ENCODE peak calls at places on chromosomes 7 and 10, in five cellular contexts. H is ovary, K is Peyer's patch, Z is esophagus squamous epithelium, B is body of pancreas. Q is an unnamed sample.

GRCh38 chr10:93062499-93063216 is 2.1 kb downstream of the CYP26C1 start:
- DNase-seq in K (no peak), B (no peak), H (no peak), Z (no peak), Q (no peak)

GRCh38 chr10:97876387-97876786 is 26.7 kb downstream of the GOLGA7B start:
- DNase-seq in Z (no peak), B (no peak), H (no peak), K (no peak), Q (no peak)

GRCh38 chr7:101173752-101174244 is 6.3 kb downstream of the NAT16 start:
- DNase-seq in K (peak; percentile 70), Z (no peak), B (no peak), H (no peak), Q (peak; percentile 88)

GRCh38 chr7:21028186-21028989 is 241.7 kb upstream of the SP8 start:
- DNase-seq in K (no peak), Z (no peak), H (no peak), B (no peak), Q (no peak)

GRCh38 chr7:102451371-102452054 is 13.2 kb downstream of the ALKBH4 start:
- DNase-seq in Z (no peak), K (no peak), H (no peak), B (no peak), Q (no peak)

GRCh38 chr10:76337641-76338040 is 906.2 kb downstream of the LRMDA start:
- DNase-seq in Z (no peak), H (no peak), B (no peak), K (no peak), Q (no peak)

GRCh38 chr7:75688200-75689136 is 50.3 kb downstream of the HIP1 start:
- DNase-seq in H (peak; percentile 30), K (peak; percentile 48), Z (no peak), B (peak; percentile 14), Q (peak; percentile 60)

GRCh38 chr7:135708041-135708440 is 19.9 kb downstream of the SLC13A4 start:
- DNase-seq in K (no peak), H (no peak), B (no peak), Z (no peak), Q (no peak)

GRCh38 chr7:1846331-1847065 is 176.4 kb downstream of the ELFN1 start:
- DNase-seq in Z (no peak), H (no peak), K (no peak), B (no peak), Q (no peak)

GRCh38 chr7:139106959-139107358 is 2.6 kb downstream of the ZC3HAV1 start:
- DNase-seq in Z (no peak), H (no peak), K (no peak), B (no peak), Q (no peak)

GRCh38 chr7:40884226-40884625 is 749.4 kb downstream of the SUGCT start:
- DNase-seq in Z (no peak), K (no peak), B (no peak), H (no peak), Q (no peak)

GRCh38 chr7:3924277-3924676 is 623.2 kb downstream of the SDK1 start:
- DNase-seq in Z (no peak), K (no peak), B (no peak), H (no peak), Q (no peak)

GRCh38 chr7:135930565-135931423 is 46.4 kb downstream of the MTPN start:
- DNase-seq in B (no peak), K (no peak), Z (no peak), H (no peak), Q (no peak)

GRCh38 chr10:20858292-20859124 is 38.6 kb downstream of the NEBL start:
- DNase-seq in K (no peak), Z (no peak), H (no peak), B (no peak), Q (peak; percentile 2)

GRCh38 chr7:81462672-81463071 is 307.2 kb downstream of the HGF start:
- DNase-seq in H (no peak), Z (no peak), K (no peak), B (no peak), Q (no peak)

GRCh38 chr7:134741901-134742635 is 37.4 kb upstream of the CALD1 start:
- DNase-seq in K (no peak), Z (no peak), H (peak; percentile 23), B (no peak), Q (no peak)

GRCh38 chr10:7391748-7392147 is 19.1 kb downstream of the SFMBT2 start:
- DNase-seq in K (no peak), H (no peak), Z (no peak), B (no peak), Q (no peak)

GRCh38 chr10:48572414-48572813 is 32.5 kb downstream of the ARHGAP22 start:
- DNase-seq in K (no peak), H (no peak), B (no peak), Z (no peak), Q (no peak)

GRCh38 chr10:117663750-117664149 is 121.2 kb downstream of the EMX2 start:
- DNase-seq in K (no peak), Z (no peak), H (no peak), B (peak; percentile 17), Q (peak; percentile 57)

GRCh38 chr7:156768698-156769472 is 124.1 kb downstream of the LMBR1 start:
- DNase-seq in Z (no peak), B (no peak), K (no peak), H (no peak), Q (no peak)

GRCh38 chr7:142804715-142805114 is 33.9 kb downstream of the PRSS2 start:
- DNase-seq in Z (no peak), H (no peak), K (no peak), B (no peak), Q (no peak)

GRCh38 chr7:150978136-150978789 is at the start of gene KCNH2:
- DNase-seq in H (peak; percentile 70), Z (no peak), B (no peak), K (no peak), Q (no peak)

GRCh38 chr10:62959553-62959952 is 143.4 kb upstream of the EGR2 start:
- DNase-seq in Z (no peak), K (no peak), H (no peak), B (no peak), Q (no peak)

GRCh38 chr10:91700788-91701444 is 68.0 kb upstream of the PPP1R3C start:
- DNase-seq in Z (no peak), H (no peak), B (no peak), K (no peak), Q (no peak)

GRCh38 chr10:46077141-46077554 is 31.1 kb upstream of the MSMB start:
- DNase-seq in Z (no peak), B (no peak), K (no peak), H (no peak), Q (no peak)

GRCh38 chr7:33842141-33842540 is 63.2 kb upstream of the BMPER start:
- DNase-seq in Z (no peak), K (no peak), H (no peak), B (no peak), Q (no peak)

GRCh38 chr7:33841658-33842057 is 63.7 kb upstream of the BMPER start:
- DNase-seq in H (peak; percentile 25), B (no peak), Z (no peak), K (peak; percentile 47), Q (no peak)

GRCh38 chr7:33836797-33837355 is 68.5 kb upstream of the BMPER start:
- DNase-seq in H (no peak), Z (no peak), B (no peak), K (no peak), Q (no peak)

GRCh38 chr7:33837356-33837851 is 67.9 kb upstream of the BMPER start:
- DNase-seq in B (no peak), Z (no peak), H (no peak), K (no peak), Q (no peak)

DNA sequence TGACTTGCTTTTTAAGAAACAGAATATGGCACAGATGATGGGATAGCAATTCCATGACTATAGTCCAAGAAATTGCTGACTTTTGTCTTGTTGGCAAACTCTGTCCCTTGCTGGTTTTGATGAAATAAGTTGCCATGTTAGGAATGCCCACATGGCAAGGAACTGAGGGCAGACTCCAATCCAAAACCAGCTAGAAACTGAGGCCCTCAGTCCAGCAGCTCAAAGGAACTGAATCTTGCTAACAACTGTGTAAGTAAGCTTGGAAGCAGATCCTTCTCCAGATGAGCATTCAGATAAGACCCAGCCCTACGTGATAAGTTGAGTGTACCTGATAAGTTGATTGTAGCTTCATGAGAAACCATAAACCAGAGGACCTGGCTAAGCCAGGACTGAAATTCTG is 64.3 kb upstream of the BMPER start:
- DNase-seq in K (no peak), B (no peak), H (no peak), Z (no peak), Q (no peak)
- TF ChIP-seq CTCF in K (no peak), B (no peak), H (no peak), Z (no peak), Q (no peak)

GRCh38 chr7:95917622-95918021 is 145.3 kb downstream of the DYNC1I1 start:
- DNase-seq in B (no peak), H (peak; percentile 22), K (no peak), Z (no peak), Q (no peak)
- H3K4me3 ChIP-seq in B (no peak overlapping the region), H (no peak overlapping the region), K (no peak overlapping the region), Z (no peak overlapping the region), Q (no peak overlapping the region)

GRCh38 chr10:73239908-73240307 is 7.1 kb downstream of the DNAJC9 start:
- DNase-seq in H (no peak), B (no peak), K (no peak), Z (no peak), Q (no peak)
- H3K36me3 ChIP-seq in H (no peaks in the 10 kb centered on the region), B (no peaks in the 10 kb centered on the region), K (no peaks in the 10 kb centered on the region), Z (peaks cover 99% of the 10 kb centered on the region), Q (peaks cover 13% of the 10 kb centered on the region)

DNA sequence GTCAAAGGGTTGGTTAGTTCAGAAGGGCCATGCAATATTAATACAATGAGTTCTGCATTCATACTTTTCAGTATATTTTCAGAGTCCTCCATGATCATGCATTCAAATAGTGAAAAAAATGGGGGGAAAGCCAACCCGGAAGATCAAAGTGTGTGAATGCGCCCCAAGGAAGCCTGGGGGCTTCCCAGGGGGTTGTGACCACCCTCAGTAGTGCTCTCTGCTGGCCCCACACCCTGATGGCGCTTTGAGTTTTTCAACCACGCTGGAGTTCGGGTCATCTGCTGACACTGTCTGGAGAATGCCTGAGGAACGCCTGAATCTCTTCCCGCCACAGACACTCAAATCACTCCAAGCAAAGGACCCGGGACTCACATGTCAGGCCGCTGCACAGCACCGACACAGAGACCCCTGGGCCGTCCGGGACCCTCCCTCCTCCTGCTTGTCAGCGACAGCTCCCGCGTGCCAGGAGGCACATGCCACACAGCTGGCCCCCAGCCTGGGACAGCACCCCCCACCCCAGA is 1.0 kb downstream of the TNS3 start:
- DNase-seq in K (no peak), B (no peak), H (no peak), Z (no peak), Q (no peak)
- TF ChIP-seq CTCF in K (no peak), B (no peak), H (no peak), Z (no peak), Q (no peak)

GRCh38 chr7:84195295-84196006 is 862 bp upstream of the SEMA3A start:
- DNase-seq in B (no peak), H (no peak), K (no peak), Z (no peak), Q (no peak)

GRCh38 chr7:84196007-84196551 is 1.5 kb upstream of the SEMA3A start:
- DNase-seq in H (no peak), Z (no peak), B (no peak), K (no peak), Q (no peak)

GRCh38 chr7:84191842-84192241 is 2.7 kb downstream of the SEMA3A start:
- DNase-seq in Z (no peak), H (no peak), K (no peak), B (no peak), Q (no peak)

GRCh38 chr7:84194484-84195260 is at the start of gene SEMA3A:
- DNase-seq in K (peak; percentile 48), H (no peak), B (no peak), Z (no peak), Q (no peak)

GRCh38 chr7:84193787-84194186 is 802 bp downstream of the SEMA3A start:
- DNase-seq in B (no peak), K (no peak), Z (no peak), H (no peak), Q (no peak)
- H3K4me3 ChIP-seq in B (no peak overlapping the region), K (peak overlapping the region; percentile 46), Z (peak overlapping the region; percentile 21), H (no peak overlapping the region), Q (no peak overlapping the region)

GRCh38 chr7:44060091-44060947 is 5.0 kb downstream of the PGAM2 start:
- DNase-seq in H (no peak), K (peak; percentile 45), Z (no peak), B (no peak), Q (no peak)
- H3K36me3 ChIP-seq in H (no peaks in the 10 kb centered on the region), K (no peaks in the 10 kb centered on the region), Z (peaks cover 77% of the 10 kb centered on the region), B (peaks cover 20% of the 10 kb centered on the region), Q (peaks cover 50% of the 10 kb centered on the region)